ENCODE peak calls at places on chromosomes 2 and 18, in eight cellular contexts. One of them, this sample, is unnamed.

GRCh38 chr18:59063300-59063895 is 76.3 kb upstream of the SEC11C start:
- DNase-seq in ascending aorta: no peak
- DNase-seq in heart right ventricle: no peak
- DNase-seq in A549: no peak
- DNase-seq in upper lobe of right lung: no peak
- DNase-seq in tibial artery: no peak
- DNase-seq in CD8-positive, alpha-beta memory T cell: no peak
- DNase-seq in fibroblast of lung: no peak
- DNase-seq in this sample: no peak

GRCh38 chr2:111032721-111033532 is 87.8 kb upstream of the BCL2L11 start:
- DNase-seq in ascending aorta: no peak
- DNase-seq in heart right ventricle: no peak
- DNase-seq in A549: peak
- DNase-seq in upper lobe of right lung: no peak
- DNase-seq in tibial artery: no peak
- DNase-seq in CD8-positive, alpha-beta memory T cell: no peak
- DNase-seq in fibroblast of lung: no peak
- DNase-seq in this sample: no peak

GRCh38 chr2:23291274-23291673 is 93.7 kb upstream of the KLHL29 start:
- DNase-seq in ascending aorta: no peak
- DNase-seq in heart right ventricle: no peak
- DNase-seq in A549: no peak
- DNase-seq in upper lobe of right lung: no peak
- DNase-seq in tibial artery: no peak
- DNase-seq in CD8-positive, alpha-beta memory T cell: no peak
- DNase-seq in fibroblast of lung: no peak
- DNase-seq in this sample: no peak

GRCh38 chr2:120842456-120843439 is 107.1 kb downstream of the GLI2 start:
- DNase-seq in ascending aorta: no peak
- DNase-seq in heart right ventricle: no peak
- DNase-seq in A549: no peak
- DNase-seq in upper lobe of right lung: no peak
- DNase-seq in tibial artery: peak
- DNase-seq in CD8-positive, alpha-beta memory T cell: no peak
- DNase-seq in fibroblast of lung: peak
- DNase-seq in this sample: no peak

GRCh38 chr2:210376618-210377175 is 61.7 kb upstream of the MYL1 start:
- DNase-seq in ascending aorta: no peak
- DNase-seq in heart right ventricle: no peak
- DNase-seq in A549: no peak
- DNase-seq in upper lobe of right lung: no peak
- DNase-seq in tibial artery: no peak
- DNase-seq in CD8-positive, alpha-beta memory T cell: no peak
- DNase-seq in fibroblast of lung: no peak
- DNase-seq in this sample: no peak

GRCh38 chr2:197073270-197073669 is 146.8 kb upstream of the PGAP1 start:
- DNase-seq in ascending aorta: no peak
- DNase-seq in heart right ventricle: no peak
- DNase-seq in A549: no peak
- DNase-seq in upper lobe of right lung: no peak
- DNase-seq in tibial artery: no peak
- DNase-seq in CD8-positive, alpha-beta memory T cell: no peak
- DNase-seq in fibroblast of lung: no peak
- DNase-seq in this sample: no peak

GRCh38 chr2:181682795-181683517 is 2.6 kb upstream of the NEUROD1 start:
- DNase-seq in ascending aorta: no peak
- DNase-seq in heart right ventricle: no peak
- DNase-seq in A549: no peak
- DNase-seq in upper lobe of right lung: no peak
- DNase-seq in tibial artery: no peak
- DNase-seq in CD8-positive, alpha-beta memory T cell: no peak
- DNase-seq in fibroblast of lung: no peak
- DNase-seq in this sample: no peak

GRCh38 chr2:126703311-126703710 is 47.4 kb downstream of the GYPC start:
- DNase-seq in ascending aorta: no peak
- DNase-seq in heart right ventricle: no peak
- DNase-seq in A549: no peak
- DNase-seq in upper lobe of right lung: no peak
- DNase-seq in tibial artery: no peak
- DNase-seq in CD8-positive, alpha-beta memory T cell: no peak
- DNase-seq in fibroblast of lung: no peak
- DNase-seq in this sample: no peak

GRCh38 chr2:235804676-235805075 is 310.8 kb downstream of the AGAP1 start:
- DNase-seq in ascending aorta: no peak
- DNase-seq in heart right ventricle: no peak
- DNase-seq in A549: no peak
- DNase-seq in upper lobe of right lung: no peak
- DNase-seq in tibial artery: no peak
- DNase-seq in CD8-positive, alpha-beta memory T cell: no peak
- DNase-seq in fibroblast of lung: no peak
- DNase-seq in this sample: no peak

GRCh38 chr2:235807347-235807746 is 313.5 kb downstream of the AGAP1 start:
- DNase-seq in ascending aorta: no peak
- DNase-seq in heart right ventricle: no peak
- DNase-seq in A549: no peak
- DNase-seq in upper lobe of right lung: no peak
- DNase-seq in tibial artery: no peak
- DNase-seq in CD8-positive, alpha-beta memory T cell: no peak
- DNase-seq in fibroblast of lung: no peak
- DNase-seq in this sample: peak

GRCh38 chr2:235803028-235803427 is 309.2 kb downstream of the AGAP1 start:
- DNase-seq in ascending aorta: no peak
- DNase-seq in heart right ventricle: no peak
- DNase-seq in A549: no peak
- DNase-seq in upper lobe of right lung: no peak
- DNase-seq in tibial artery: no peak
- DNase-seq in CD8-positive, alpha-beta memory T cell: no peak
- DNase-seq in fibroblast of lung: peak
- DNase-seq in this sample: no peak

GRCh38 chr2:235799281-235799680 is 305.4 kb downstream of the AGAP1 start:
- DNase-seq in ascending aorta: no peak
- DNase-seq in heart right ventricle: no peak
- DNase-seq in A549: no peak
- DNase-seq in upper lobe of right lung: no peak
- DNase-seq in tibial artery: no peak
- DNase-seq in CD8-positive, alpha-beta memory T cell: no peak
- DNase-seq in fibroblast of lung: no peak
- DNase-seq in this sample: peak

DNA sequence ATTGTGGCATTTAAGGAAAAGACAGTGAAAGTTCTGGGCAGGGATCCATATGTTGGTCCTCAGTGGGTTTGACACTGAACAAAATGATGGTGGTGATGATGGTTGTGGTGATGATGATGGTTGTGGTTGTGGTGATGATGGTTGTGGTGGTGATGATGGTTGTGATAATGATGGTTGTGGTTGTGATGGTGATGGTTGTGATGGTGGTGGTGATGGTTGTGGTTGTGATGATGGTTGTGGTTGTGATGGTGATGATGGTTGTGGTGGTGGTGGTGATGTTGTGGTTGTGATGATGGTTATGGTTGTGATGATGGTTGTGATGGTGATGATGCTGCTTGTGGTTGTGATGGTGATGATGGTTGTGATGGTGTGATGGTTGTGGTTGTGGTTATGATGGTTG is 308.7 kb downstream of the AGAP1 start:
- DNase-seq in ascending aorta: no peak
- DNase-seq in heart right ventricle: no peak
- DNase-seq in A549: no peak
- DNase-seq in upper lobe of right lung: no peak
- DNase-seq in tibial artery: no peak
- DNase-seq in CD8-positive, alpha-beta memory T cell: no peak
- DNase-seq in fibroblast of lung: no peak
- DNase-seq in this sample: no peak
- H3K27ac ChIP-seq in ascending aorta: no peak
- H3K27ac ChIP-seq in heart right ventricle: no peak
- H3K27ac ChIP-seq in A549: no peak
- H3K27ac ChIP-seq in upper lobe of right lung: no peak
- H3K27ac ChIP-seq in tibial artery: no peak
- H3K27ac ChIP-seq in CD8-positive, alpha-beta memory T cell: no peak
- H3K27ac ChIP-seq in fibroblast of lung: no peak
- H3K27ac ChIP-seq in this sample: no peak

GRCh38 chr2:66242099-66242498 is 192.8 kb upstream of the MEIS1 start:
- DNase-seq in ascending aorta: no peak
- DNase-seq in heart right ventricle: no peak
- DNase-seq in A549: no peak
- DNase-seq in upper lobe of right lung: no peak
- DNase-seq in tibial artery: no peak
- DNase-seq in CD8-positive, alpha-beta memory T cell: no peak
- DNase-seq in fibroblast of lung: no peak
- DNase-seq in this sample: no peak

GRCh38 chr2:66239655-66240054 is 195.3 kb upstream of the MEIS1 start:
- DNase-seq in ascending aorta: no peak
- DNase-seq in heart right ventricle: no peak
- DNase-seq in A549: no peak
- DNase-seq in upper lobe of right lung: no peak
- DNase-seq in tibial artery: no peak
- DNase-seq in CD8-positive, alpha-beta memory T cell: no peak
- DNase-seq in fibroblast of lung: no peak
- DNase-seq in this sample: no peak

GRCh38 chr2:66236816-66237469 is 198.0 kb upstream of the MEIS1 start:
- DNase-seq in ascending aorta: no peak
- DNase-seq in heart right ventricle: no peak
- DNase-seq in A549: no peak
- DNase-seq in upper lobe of right lung: no peak
- DNase-seq in tibial artery: no peak
- DNase-seq in CD8-positive, alpha-beta memory T cell: no peak
- DNase-seq in fibroblast of lung: peak
- DNase-seq in this sample: no peak

GRCh38 chr2:66237470-66238354 is 197.2 kb upstream of the MEIS1 start:
- DNase-seq in ascending aorta: no peak
- DNase-seq in heart right ventricle: no peak
- DNase-seq in A549: no peak
- DNase-seq in upper lobe of right lung: no peak
- DNase-seq in tibial artery: no peak
- DNase-seq in CD8-positive, alpha-beta memory T cell: no peak
- DNase-seq in fibroblast of lung: peak
- DNase-seq in this sample: no peak

DNA sequence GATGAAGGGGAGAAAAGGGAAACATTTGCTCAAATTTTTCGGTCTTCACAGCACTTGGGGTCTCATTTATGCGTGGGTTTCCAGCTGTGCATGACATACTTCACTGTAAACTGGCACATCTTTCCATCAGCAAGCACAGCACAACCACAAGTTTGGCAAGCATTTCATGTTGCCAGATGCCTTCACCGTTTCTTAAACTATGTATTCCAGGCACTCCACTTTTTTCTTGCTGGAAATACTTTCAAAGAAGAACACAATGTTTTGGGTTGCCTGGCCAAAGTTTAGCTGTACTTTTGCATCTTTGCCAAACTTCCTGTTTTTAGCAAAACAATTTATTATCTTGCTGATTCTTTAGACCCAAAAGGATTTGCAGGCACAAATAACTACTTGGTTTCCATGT is 194.6 kb upstream of the MEIS1 start:
- DNase-seq in ascending aorta: no peak
- DNase-seq in heart right ventricle: no peak
- DNase-seq in A549: no peak
- DNase-seq in upper lobe of right lung: no peak
- DNase-seq in tibial artery: no peak
- DNase-seq in CD8-positive, alpha-beta memory T cell: no peak
- DNase-seq in fibroblast of lung: peak
- DNase-seq in this sample: no peak
- H3K27ac ChIP-seq in ascending aorta: no peak
- H3K27ac ChIP-seq in heart right ventricle: no peak
- H3K27ac ChIP-seq in A549: no peak
- H3K27ac ChIP-seq in upper lobe of right lung: peak
- H3K27ac ChIP-seq in tibial artery: no peak
- H3K27ac ChIP-seq in CD8-positive, alpha-beta memory T cell: no peak
- H3K27ac ChIP-seq in fibroblast of lung: no peak
- H3K27ac ChIP-seq in this sample: no peak

GRCh38 chr2:38122344-38122743 is 46.4 kb upstream of the CYP1B1 start:
- DNase-seq in ascending aorta: no peak
- DNase-seq in heart right ventricle: peak
- DNase-seq in A549: no peak
- DNase-seq in upper lobe of right lung: no peak
- DNase-seq in tibial artery: peak
- DNase-seq in CD8-positive, alpha-beta memory T cell: no peak
- DNase-seq in fibroblast of lung: no peak
- DNase-seq in this sample: no peak
- H3K27ac ChIP-seq in ascending aorta: peak
- H3K27ac ChIP-seq in heart right ventricle: peak
- H3K27ac ChIP-seq in A549: no peak
- H3K27ac ChIP-seq in upper lobe of right lung: no peak
- H3K27ac ChIP-seq in tibial artery: no peak
- H3K27ac ChIP-seq in CD8-positive, alpha-beta memory T cell: no peak
- H3K27ac ChIP-seq in fibroblast of lung: no peak
- H3K27ac ChIP-seq in this sample: no peak

GRCh38 chr2:163775304-163775703 is 39.5 kb upstream of the FIGN start:
- DNase-seq in ascending aorta: no peak
- DNase-seq in heart right ventricle: no peak
- DNase-seq in A549: no peak
- DNase-seq in upper lobe of right lung: no peak
- DNase-seq in tibial artery: no peak
- DNase-seq in CD8-positive, alpha-beta memory T cell: no peak
- DNase-seq in fibroblast of lung: no peak
- DNase-seq in this sample: no peak

GRCh38 chr2:163774862-163775261 is 39.1 kb upstream of the FIGN start:
- DNase-seq in ascending aorta: no peak
- DNase-seq in heart right ventricle: no peak
- DNase-seq in A549: peak
- DNase-seq in upper lobe of right lung: no peak
- DNase-seq in tibial artery: no peak
- DNase-seq in CD8-positive, alpha-beta memory T cell: no peak
- DNase-seq in fibroblast of lung: peak
- DNase-seq in this sample: no peak

GRCh38 chr2:163778045-163778753 is 42.4 kb upstream of the FIGN start:
- DNase-seq in ascending aorta: no peak
- DNase-seq in heart right ventricle: no peak
- DNase-seq in A549: peak
- DNase-seq in upper lobe of right lung: no peak
- DNase-seq in tibial artery: no peak
- DNase-seq in CD8-positive, alpha-beta memory T cell: no peak
- DNase-seq in fibroblast of lung: peak
- DNase-seq in this sample: no peak

GRCh38 chr2:163785162-163785561 is 49.4 kb upstream of the FIGN start:
- DNase-seq in ascending aorta: no peak
- DNase-seq in heart right ventricle: no peak
- DNase-seq in A549: no peak
- DNase-seq in upper lobe of right lung: no peak
- DNase-seq in tibial artery: no peak
- DNase-seq in CD8-positive, alpha-beta memory T cell: no peak
- DNase-seq in fibroblast of lung: no peak
- DNase-seq in this sample: no peak

DNA sequence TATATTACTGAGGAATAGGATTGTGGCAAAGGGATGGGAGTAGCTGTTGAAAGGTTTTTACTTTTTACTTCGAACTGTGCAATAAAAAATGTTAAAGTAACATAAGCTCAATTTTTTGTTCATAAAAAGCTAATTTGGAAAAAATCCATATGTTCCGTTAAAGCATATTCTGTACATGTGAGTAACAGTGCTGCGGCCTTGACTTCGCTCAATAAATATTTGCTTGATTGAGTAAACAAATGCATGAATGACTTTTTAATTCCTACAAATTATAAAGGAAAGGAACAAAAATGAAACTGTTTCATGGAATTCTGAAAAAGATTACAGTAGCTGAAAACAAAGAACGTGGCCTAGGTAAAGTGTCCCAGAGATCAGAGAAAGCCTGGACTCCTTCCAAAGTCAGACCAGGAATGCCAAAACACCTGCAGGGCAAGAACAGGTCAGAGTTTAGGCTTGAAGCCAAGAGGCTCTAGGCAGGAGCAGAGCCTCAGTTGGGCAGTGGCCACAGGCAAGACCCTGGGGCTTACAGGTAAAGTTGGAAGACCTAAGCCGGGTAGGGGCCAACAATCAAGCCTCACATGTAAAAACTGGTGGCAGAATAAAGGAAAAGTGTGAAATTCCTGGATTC is 44.3 kb upstream of the FIGN start:
- DNase-seq in ascending aorta: no peak
- DNase-seq in heart right ventricle: no peak
- DNase-seq in A549: no peak
- DNase-seq in upper lobe of right lung: no peak
- DNase-seq in tibial artery: no peak
- DNase-seq in CD8-positive, alpha-beta memory T cell: no peak
- DNase-seq in fibroblast of lung: no peak
- DNase-seq in this sample: no peak
- H3K27ac ChIP-seq in ascending aorta: no peak
- H3K27ac ChIP-seq in heart right ventricle: no peak
- H3K27ac ChIP-seq in A549: peak
- H3K27ac ChIP-seq in upper lobe of right lung: no peak
- H3K27ac ChIP-seq in tibial artery: no peak
- H3K27ac ChIP-seq in CD8-positive, alpha-beta memory T cell: no peak
- H3K27ac ChIP-seq in fibroblast of lung: no peak
- H3K27ac ChIP-seq in this sample: no peak